ENCODE peak calls at places on chromosomes 16 and 17, in seven cellular contexts. Z is IMR-90, S is mesendoderm, F is neuronal stem cell, U is H9, A is H1, N is trophoblast cell. I is an unnamed sample.

GRCh38 chr17:83176272-83176955 is 97.0 kb downstream of the METRNL start:
- DNase-seq in Z (no peak), S (no peak), F (no peak), U (no peak), A (peak), N (no peak), I (no peak)

GRCh38 chr17:2138318-2138717 is 83.4 kb downstream of the HIC1 start:
- DNase-seq in Z (no peak), S (no peak), F (no peak), U (no peak), A (no peak), N (peak), I (peak)

GRCh38 chr16:68287276-68288251 is 23.2 kb downstream of the SLC7A6OS start:
- DNase-seq in Z (peak), S (no peak), F (no peak), U (no peak), A (no peak), N (peak), I (peak)

GRCh38 chr17:27989046-27989445 is 53.4 kb upstream of the NLK start:
- DNase-seq in Z (no peak), S (no peak), F (no peak), U (no peak), A (no peak), N (no peak), I (no peak)

GRCh38 chr17:71974051-71974450 is 146.8 kb upstream of the SOX9 start:
- DNase-seq in Z (no peak), S (no peak), F (no peak), U (no peak), A (no peak), N (no peak), I (no peak)

GRCh38 chr17:35127751-35128514 is 6.5 kb downstream of the FNDC8 start:
- DNase-seq in Z (peak), S (no peak), F (no peak), U (no peak), A (no peak), N (no peak), I (no peak)

GRCh38 chr16:9755076-9755475 is 427.2 kb downstream of the GRIN2A start:
- DNase-seq in Z (no peak), S (peak), F (no peak), U (no peak), A (no peak), N (peak), I (no peak)

GRCh38 chr16:84198401-84198800 is 7.4 kb downstream of the ADAD2 start:
- DNase-seq in Z (peak), S (no peak), F (no peak), U (no peak), A (no peak), N (no peak), I (peak)

GRCh38 chr16:30185683-30186421 is 2.5 kb downstream of the CORO1A start:
- DNase-seq in Z (no peak), S (no peak), F (no peak), U (no peak), A (peak), N (no peak), I (no peak)

GRCh38 chr16:88405325-88406060 is 22.7 kb downstream of the ZNF469 start:
- DNase-seq in Z (peak), S (no peak), F (no peak), U (no peak), A (no peak), N (no peak), I (no peak)

GRCh38 chr17:69147460-69147859 is 5.8 kb upstream of the ABCA6 start:
- DNase-seq in Z (no peak), S (no peak), F (no peak), U (no peak), A (no peak), N (no peak), I (no peak)

GRCh38 chr17:76753061-76753961 is 15.4 kb downstream of the MFSD11 start:
- DNase-seq in Z (no peak), S (no peak), F (no peak), U (no peak), A (no peak), N (peak), I (no peak)

GRCh38 chr17:34979650-34980352 is 511 bp upstream of the LIG3 start:
- DNase-seq in Z (peak), S (peak), F (no peak), U (no peak), A (no peak), N (peak), I (peak)

GRCh38 chr17:31003225-31003866 is 32.5 kb downstream of the RNF135 start:
- DNase-seq in Z (no peak), S (no peak), F (no peak), U (no peak), A (no peak), N (no peak), I (no peak)

GRCh38 chr16:83397601-83398000 is 410.2 kb upstream of the HSBP1 start:
- DNase-seq in Z (no peak), S (no peak), F (no peak), U (no peak), A (no peak), N (no peak), I (no peak)

GRCh38 chr16:89332248-89333245 is 115.0 kb downstream of the ZNF778 start:
- DNase-seq in Z (no peak), S (no peak), F (no peak), U (no peak), A (no peak), N (no peak), I (no peak)

GRCh38 chr16:79380990-79381389 is 219.5 kb downstream of the MAF start:
- DNase-seq in Z (no peak), S (no peak), F (no peak), U (no peak), A (no peak), N (peak), I (peak)

GRCh38 chr17:10032142-10032541 is 127.1 kb upstream of the RCVRN start:
- DNase-seq in Z (peak), S (no peak), F (no peak), U (no peak), A (no peak), N (no peak), I (no peak)

GRCh38 chr17:38459556-38459955 is 31.3 kb downstream of the ARHGAP23 start:
- DNase-seq in Z (no peak), S (no peak), F (no peak), U (no peak), A (no peak), N (no peak), I (no peak)

GRCh38 chr17:56834380-56835258 is 668 bp downstream of the DGKE start:
- DNase-seq in Z (peak), S (peak), F (peak), U (peak), A (peak), N (peak), I (peak)

GRCh38 chr16:86559802-86560305 is 4.8 kb upstream of the MTHFSD start:
- DNase-seq in Z (no peak), S (no peak), F (no peak), U (no peak), A (no peak), N (no peak), I (no peak)

GRCh38 chr16:505479-506245 is 21.9 kb upstream of the CAPN15 start:
- DNase-seq in Z (no peak), S (no peak), F (no peak), U (peak), A (no peak), N (no peak), I (no peak)

GRCh38 chr16:10878644-10879498 is 1.9 kb downstream of the CIITA start:
- DNase-seq in Z (peak), S (no peak), F (no peak), U (peak), A (peak), N (no peak), I (peak)

GRCh38 chr17:48791128-48792032 is 25.6 kb downstream of the TTLL6 start:
- DNase-seq in Z (peak), S (peak), F (peak), U (peak), A (peak), N (peak), I (peak)

GRCh38 chr17:61405686-61406542 is 6.3 kb downstream of the TBX2 start:
- DNase-seq in Z (peak), S (no peak), F (no peak), U (peak), A (peak), N (no peak), I (no peak)

GRCh38 chr17:61402978-61403845 is 3.6 kb downstream of the TBX2 start:
- DNase-seq in Z (peak), S (no peak), F (no peak), U (peak), A (peak), N (no peak), I (peak)

GRCh38 chr17:61404702-61405046 is 5.0 kb downstream of the TBX2 start:
- DNase-seq in Z (peak), S (no peak), F (no peak), U (no peak), A (peak), N (no peak), I (no peak)

GRCh38 chr17:61405047-61405685 is 5.5 kb downstream of the TBX2 start:
- DNase-seq in Z (peak), S (no peak), F (no peak), U (peak), A (peak), N (no peak), I (no peak)

DNA sequence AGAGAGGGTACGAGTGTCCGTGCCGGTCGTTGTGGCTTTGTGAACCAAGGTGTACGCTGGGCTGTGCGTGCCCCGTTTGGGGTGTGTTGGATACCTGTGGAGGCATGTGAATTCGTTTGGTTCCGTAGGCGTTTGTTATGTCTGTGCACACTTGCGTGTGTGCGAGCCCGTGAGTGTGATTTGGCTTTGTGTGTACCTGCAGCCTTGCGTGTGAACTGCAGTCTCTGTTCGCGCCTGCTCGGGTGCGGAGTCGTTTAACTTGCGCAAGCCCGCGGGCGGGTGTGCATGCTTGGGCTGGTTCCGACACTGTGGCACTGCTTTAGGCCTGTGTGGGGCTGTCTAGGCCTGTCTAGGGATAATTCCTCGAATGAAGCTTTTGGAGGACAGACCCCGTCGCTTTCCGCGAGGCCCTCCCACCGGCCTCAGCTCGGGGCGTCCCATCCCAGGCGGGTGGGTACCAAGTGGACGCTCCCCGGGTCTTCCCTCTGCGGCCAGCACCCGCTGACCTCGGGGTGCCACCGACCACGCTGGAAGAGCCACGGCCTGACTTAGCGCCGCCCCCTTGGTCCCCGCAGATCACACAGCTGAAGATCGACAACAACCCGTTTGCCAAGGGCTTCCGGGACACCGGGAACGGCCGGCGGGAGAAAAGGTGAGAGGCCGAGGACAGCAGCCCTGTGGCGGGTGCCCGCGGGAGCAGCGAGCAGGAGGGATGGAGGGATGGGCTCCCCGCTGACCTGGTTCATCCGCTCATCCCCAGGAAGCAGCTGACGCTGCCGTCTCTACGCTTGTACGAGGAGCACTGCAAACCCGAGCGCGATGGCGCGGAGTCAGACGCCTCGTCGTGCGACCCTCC is 4.4 kb downstream of the TBX2 start:
- DNase-seq in Z (peak), S (no peak), F (no peak), U (peak), A (peak), N (no peak), I (peak)
- H3K9ac ChIP-seq in Z (peak), S (no peak), F (peak), U (no peak), A (no peak), N (no peak), I (no peak)

GRCh38 chr16:24514096-24514495 is 25.3 kb upstream of the RBBP6 start:
- DNase-seq in Z (no peak), S (no peak), F (no peak), U (no peak), A (no peak), N (no peak), I (no peak)
- H2BK120ac ChIP-seq in Z (no peak), S (no peak), F (no peak), U (no peak), A (no peak), N (no peak), I (no peak)

GRCh38 chr17:43468746-43469544 is 14.8 kb upstream of the DHX8 start:
- DNase-seq in Z (peak), S (peak), F (no peak), U (no peak), A (no peak), N (peak), I (peak)
- H3K9ac ChIP-seq in Z (no peak), S (no peak), F (no peak), U (no peak), A (no peak), N (no peak), I (peak)

GRCh38 chr16:2253293-2253692 is 1.9 kb upstream of the ECI1 start:
- DNase-seq in Z (no peak), S (no peak), F (no peak), U (peak), A (no peak), N (no peak), I (no peak)
- H2BK120ac ChIP-seq in Z (no peak), S (no peak), F (no peak), U (no peak), A (no peak), N (no peak), I (no peak)

GRCh38 chr17:42125565-42125964 is 3.0 kb downstream of the HSPB9 start:
- DNase-seq in Z (no peak), S (no peak), F (no peak), U (no peak), A (no peak), N (no peak), I (no peak)
- H3K9ac ChIP-seq in Z (no peak), S (no peak), F (no peak), U (no peak), A (no peak), N (no peak), I (no peak)

GRCh38 chr17:16516594-16517018 is 24.6 kb upstream of the LRRC75A start:
- DNase-seq in Z (peak), S (peak), F (no peak), U (peak), A (no peak), N (peak), I (peak)

GRCh38 chr17:16517477-16517876 is 25.5 kb upstream of the LRRC75A start:
- DNase-seq in Z (no peak), S (no peak), F (no peak), U (no peak), A (no peak), N (no peak), I (no peak)

GRCh38 chr17:16515933-16516332 is 23.9 kb upstream of the LRRC75A start:
- DNase-seq in Z (no peak), S (no peak), F (no peak), U (no peak), A (no peak), N (no peak), I (no peak)

GRCh38 chr17:16519021-16519420 is 27.0 kb upstream of the LRRC75A start:
- DNase-seq in Z (no peak), S (no peak), F (no peak), U (no peak), A (no peak), N (no peak), I (no peak)

DNA sequence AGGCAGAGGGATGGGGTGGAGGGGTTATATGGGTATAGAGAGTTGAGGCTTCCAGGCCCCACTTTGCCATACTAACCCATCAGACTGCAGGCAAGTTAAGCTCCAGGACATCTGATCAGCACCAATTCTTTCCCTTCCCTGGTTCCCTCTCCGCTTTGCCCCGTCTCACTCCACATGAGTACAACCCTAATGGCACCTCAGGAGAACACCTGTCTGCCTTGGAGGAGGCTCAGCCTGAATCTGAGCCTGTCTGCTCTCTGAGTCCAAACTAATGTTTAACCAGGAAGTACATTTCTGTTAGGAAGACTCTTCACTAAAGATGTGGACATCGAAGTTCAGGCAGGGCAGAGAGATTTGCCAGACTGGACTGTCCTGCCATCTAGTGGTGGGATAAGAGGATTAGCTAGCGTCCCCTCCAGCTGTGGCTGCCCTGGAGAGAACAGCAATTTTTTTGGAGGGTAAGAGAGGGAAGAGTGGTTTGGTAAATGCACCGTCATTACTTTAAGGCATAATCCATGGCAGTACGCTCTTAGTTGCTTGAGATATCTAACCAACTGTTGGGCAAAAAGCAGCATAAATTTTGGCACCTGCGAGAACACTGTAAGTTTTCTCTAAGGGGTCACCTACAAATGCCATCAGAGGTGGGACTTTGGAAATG is 29.2 kb upstream of the LRRC75A start:
- DNase-seq in Z (peak), S (peak), F (peak), U (peak), A (peak), N (peak), I (peak)
- H2BK120ac ChIP-seq in Z (peak), S (no peak), F (no peak), U (no peak), A (no peak), N (no peak), I (no peak)

GRCh38 chr16:81917375-81917774 is 93.9 kb downstream of the SDR42E1 start:
- DNase-seq in Z (no peak), S (no peak), F (no peak), U (no peak), A (no peak), N (no peak), I (no peak)
- H3K9ac ChIP-seq in Z (no peak), S (no peak), F (no peak), U (no peak), A (no peak), N (no peak), I (no peak)

GRCh38 chr17:44251062-44251461 is 16.9 kb downstream of the SLC4A1 start:
- DNase-seq in Z (no peak), S (no peak), F (no peak), U (no peak), A (no peak), N (no peak), I (no peak)
- H2BK120ac ChIP-seq in Z (no peak), S (no peak), F (peak), U (no peak), A (no peak), N (no peak), I (no peak)

GRCh38 chr17:58315281-58315711 is 13.3 kb downstream of the TSPOAP1 start:
- DNase-seq in Z (no peak), S (no peak), F (no peak), U (peak), A (peak), N (peak), I (no peak)
- H3K9ac ChIP-seq in Z (no peak), S (no peak), F (no peak), U (no peak), A (no peak), N (no peak), I (no peak)

I was measured in mesenchymal stem cell.